ENCODE peak calls at places on chromosomes 7 and 10, in seven cellular contexts. W is HL-60, H is psoas muscle, J is Panc1, E is A549, U is PC-3, X is fibroblast of lung. B is an unnamed sample.

GRCh38 chr7:29764227-29764626 is 42.1 kb upstream of the WIPF3 start:
- DNase-seq in E (no peak), X (no peak), U (peak; percentile 11), J (no peak), H (no peak), W (no peak), B (no peak)

GRCh38 chr7:120033114-120033513 is 239.9 kb upstream of the KCND2 start:
- DNase-seq in E (no peak), X (peak; percentile 80), W (no peak), J (no peak), H (no peak), U (peak; percentile 7), B (no peak)

GRCh38 chr10:483266-483665 is 206.2 kb downstream of the DIP2C start:
- DNase-seq in X (no peak), H (peak; percentile 62), J (no peak), W (no peak), E (no peak), U (no peak), B (no peak)

GRCh38 chr7:83149466-83149865 is 13.2 kb downstream of the PCLO start:
- DNase-seq in U (peak; percentile 9), W (no peak), J (no peak), H (no peak), E (no peak), X (peak; percentile 66), B (no peak)

GRCh38 chr10:111522551-111522950 is 445.7 kb downstream of the ADRA2A start:
- DNase-seq in E (no peak), X (no peak), H (no peak), W (no peak), U (no peak), J (no peak), B (no peak)

GRCh38 chr10:27319752-27320561 is 79.4 kb upstream of the ACBD5 start:
- DNase-seq in J (no peak), W (peak; percentile 92), U (no peak), X (peak; percentile 63), E (peak; percentile 16), H (peak; percentile 74), B (no peak)

GRCh38 chr7:55132890-55133551 is 114.2 kb downstream of the EGFR start:
- DNase-seq in J (peak; percentile 99), X (peak; percentile 100), E (peak; percentile 88), U (peak; percentile 98), H (no peak), W (no peak), B (peak; percentile 99)

GRCh38 chr7:148327379-148327778 is 263.2 kb upstream of the C7orf33 start:
- DNase-seq in H (no peak), J (no peak), E (no peak), X (peak; percentile 2), W (no peak), U (peak; percentile 91), B (peak; percentile 36)

GRCh38 chr10:79399242-79399831 is 46.1 kb downstream of the ZCCHC24 start:
- DNase-seq in H (peak; percentile 91), J (no peak), E (no peak), W (peak; percentile 58), U (no peak), X (peak; percentile 97), B (peak; percentile 41)

GRCh38 chr10:95881316-95881715 is 26.5 kb upstream of the CC2D2B start:
- DNase-seq in E (no peak), X (no peak), J (no peak), U (no peak), H (no peak), W (no peak), B (no peak)

GRCh38 chr10:116796910-116797513 is 52.3 kb upstream of the ENO4 start:
- DNase-seq in H (peak; percentile 76), U (peak; percentile 74), E (peak; percentile 78), W (peak; percentile 61), J (peak; percentile 38), X (peak; percentile 50), B (no peak)

GRCh38 chr7:157386979-157387800 is 50.4 kb downstream of the DNAJB6 start:
- DNase-seq in X (peak; percentile 76), W (peak; percentile 95), E (peak; percentile 69), H (peak; percentile 90), J (peak; percentile 75), U (peak; percentile 83), B (peak; percentile 32)

GRCh38 chr10:78925800-78926319 is 142.9 kb upstream of the ZMIZ1 start:
- DNase-seq in W (no peak), H (no peak), X (peak; percentile 98), U (peak; percentile 100), E (peak; percentile 33), J (no peak), B (no peak)

GRCh38 chr7:12802070-12802469 is 114.6 kb downstream of the ARL4A start:
- DNase-seq in E (no peak), X (no peak), J (no peak), H (no peak), U (peak; percentile 33), W (no peak), B (no peak)

GRCh38 chr7:127107601-127108007 is 145.1 kb downstream of the GRM8 start:
- DNase-seq in H (no peak), U (peak; percentile 57), W (peak; percentile 51), X (peak; percentile 31), J (peak; percentile 22), E (peak; percentile 30), B (peak; percentile 40)
- TF ChIP-seq CTCF in H (peak; percentile 11), U (peak; percentile 68), W (peak; percentile 69), X (peak; percentile 17), J (peak; percentile 52), E (peak; percentile 54), B (peak; percentile 91)

GRCh38 chr7:71842376-71842775 is 569.8 kb downstream of the CALN1 start:
- DNase-seq in H (no peak), J (no peak), E (no peak), U (no peak), W (no peak), X (no peak), B (no peak)
- H3K4me3 ChIP-seq in H (no peak overlapping the region), J (no peak overlapping the region), E (no peak overlapping the region), U (no peak overlapping the region), W (no peak overlapping the region), X (no peak overlapping the region), B (no peak overlapping the region)

DNA sequence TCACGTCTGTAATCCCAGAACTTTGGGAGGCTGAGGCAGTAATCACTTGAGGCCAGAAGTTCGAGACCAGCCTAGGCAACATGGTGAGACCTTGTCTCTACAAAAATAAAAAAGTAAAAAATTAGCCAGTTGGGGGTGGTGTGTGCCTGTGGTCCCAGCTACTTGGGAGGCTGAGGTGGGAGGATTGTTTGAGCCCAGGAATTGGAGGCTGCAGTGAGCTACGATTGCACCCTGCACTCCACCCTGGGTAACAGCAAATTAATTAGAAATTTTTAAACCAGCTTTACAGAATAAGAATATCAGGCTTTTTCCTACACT is 136.0 kb downstream of the EPC1 start:
- DNase-seq in E (no peak), U (no peak), J (no peak), X (no peak), H (no peak), W (no peak), B (no peak)
- TF ChIP-seq CTCF in E (no peak), U (no peak), J (peak; percentile 36), X (no peak), H (no peak), W (no peak), B (no peak)

GRCh38 chr10:6070647-6071046 is 8.5 kb upstream of the IL2RA start:
- DNase-seq in J (no peak), W (no peak), E (no peak), H (no peak), U (no peak), X (peak; percentile 32), B (no peak)

GRCh38 chr10:6072215-6072941 is 10.2 kb upstream of the IL2RA start:
- DNase-seq in H (no peak), U (no peak), X (no peak), W (no peak), E (no peak), J (no peak), B (no peak)

GRCh38 chr10:6077071-6077675 is 11.7 kb upstream of the RBM17 start:
- DNase-seq in E (no peak), U (no peak), X (no peak), H (no peak), W (no peak), J (no peak), B (no peak)

GRCh38 chr10:6071181-6072175 is 9.3 kb upstream of the IL2RA start:
- DNase-seq in X (no peak), E (no peak), J (no peak), W (no peak), U (no peak), H (no peak), B (no peak)

DNA sequence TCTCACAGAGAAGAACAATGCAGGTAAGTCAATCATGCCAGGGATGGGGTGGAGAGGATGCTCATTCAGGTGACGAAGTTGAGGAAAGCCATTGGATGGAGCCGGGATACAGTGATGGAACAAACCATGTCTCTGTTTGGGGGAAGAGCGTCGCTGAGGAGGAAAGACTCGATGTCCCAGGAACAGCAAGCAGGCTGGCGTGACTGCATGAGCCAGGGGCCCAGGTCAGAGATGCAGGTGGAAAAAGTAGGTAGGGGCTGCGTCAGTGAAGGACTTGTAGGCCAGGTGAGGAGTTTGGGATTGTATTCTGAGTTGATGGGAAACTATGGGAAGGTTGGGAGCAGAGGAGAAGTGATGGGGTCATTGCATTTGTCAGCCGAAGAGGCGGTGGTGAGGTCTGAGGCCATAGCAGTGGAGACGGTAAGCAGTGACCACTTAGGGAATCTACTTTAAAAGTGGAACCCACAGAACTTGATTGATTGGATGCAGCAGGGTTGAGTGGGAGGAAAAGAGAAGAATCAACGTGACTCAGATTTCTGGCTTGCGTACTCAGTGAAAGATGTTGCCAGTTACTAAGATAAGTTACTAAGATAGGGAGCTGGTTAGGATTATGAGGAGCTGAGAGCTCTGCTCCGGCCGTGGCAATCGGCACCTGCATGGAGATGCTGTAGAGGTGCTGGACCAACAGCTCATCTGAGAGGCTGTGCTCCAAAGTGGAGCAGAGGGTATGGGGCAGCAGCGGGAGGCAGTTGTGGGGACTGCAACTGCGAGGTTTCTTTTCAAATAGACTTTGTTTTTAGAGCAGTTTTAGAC is 12.5 kb upstream of the IL2RA start:
- DNase-seq in X (peak; percentile 94), U (peak; percentile 55), W (no peak), J (no peak), E (no peak), H (no peak), B (no peak)
- H3K4me3 ChIP-seq in X (peak overlapping the region; percentile 12), U (no peak overlapping the region), W (no peak overlapping the region), J (no peak overlapping the region), E (no peak overlapping the region), H (no peak overlapping the region), B (no peak overlapping the region)

DNA sequence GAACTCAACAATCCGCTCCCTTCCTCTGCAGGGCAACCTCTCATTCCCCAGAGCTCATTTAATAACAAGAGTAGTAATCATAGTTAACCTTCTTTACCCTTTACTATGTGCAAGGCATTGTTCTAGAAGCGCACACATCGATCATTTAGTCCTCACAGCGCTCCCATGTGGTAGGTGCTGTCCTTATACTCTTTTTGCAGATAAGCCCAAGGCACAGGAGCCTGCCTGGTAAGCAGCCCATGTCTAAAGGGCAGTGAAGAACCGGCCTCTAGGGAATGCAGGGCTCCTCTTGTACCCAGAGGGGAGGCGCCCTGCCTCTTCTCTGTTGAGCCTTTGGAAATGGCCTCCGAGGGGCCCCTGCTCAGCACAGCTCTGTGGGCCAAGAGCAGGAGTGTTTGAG is 14.3 kb downstream of the CHST3 start:
- DNase-seq in E (no peak), H (peak; percentile 12), J (no peak), X (no peak), W (no peak), U (no peak), B (no peak)
- TF ChIP-seq CTCF in E (no peak), H (no peak), J (no peak), X (no peak), W (no peak), U (no peak), B (no peak)